ENCODE peak calls at places on chromosomes 3 and 15, in nine cellular contexts. Z, D, U, W, M, F, C, I and Y are unnamed samples.

GRCh38 chr15:31271706-31272557 is 54.7 kb upstream of the KLF13 start:
- DNase-seq in Z (no peak), M (peak), F (no peak), C (no peak), U (no peak), I (no peak), D (no peak), W (no peak), Y (peak)

GRCh38 chr15:47741082-47741481 is 23.8 kb downstream of the SEMA6D start:
- DNase-seq in I (no peak), D (no peak), F (no peak), W (no peak), U (no peak), Z (no peak), M (no peak), C (no peak), Y (no peak)

GRCh38 chr3:186209810-186210752 is 101.2 kb upstream of the ETV5 start:
- DNase-seq in W (peak), M (peak), F (peak), I (no peak), Z (no peak), D (no peak), U (peak), C (no peak), Y (peak)

GRCh38 chr15:76393614-76394013 is 57.0 kb downstream of the ISL2 start:
- DNase-seq in M (no peak), C (no peak), U (no peak), F (no peak), W (no peak), I (no peak), D (peak), Z (no peak), Y (peak)

GRCh38 chr15:92979011-92979701 is 79.0 kb downstream of the CHD2 start:
- DNase-seq in F (no peak), W (no peak), C (no peak), D (peak), M (no peak), Z (no peak), I (no peak), U (no peak), Y (no peak)

GRCh38 chr15:57551717-57552677 is 39.7 kb upstream of the MYZAP start:
- DNase-seq in Z (no peak), C (peak), U (no peak), I (no peak), M (peak), F (no peak), W (no peak), D (peak), Y (no peak)

GRCh38 chr15:90038639-90039095 is 37.5 kb downstream of the ZNF710 start:
- DNase-seq in M (no peak), F (no peak), U (no peak), Z (no peak), D (no peak), I (no peak), C (no peak), W (no peak), Y (no peak)

GRCh38 chr3:52456169-52456799 is 880 bp downstream of the NISCH start:
- DNase-seq in D (peak), I (no peak), U (no peak), W (no peak), M (peak), Z (no peak), F (no peak), C (peak), Y (no peak)

GRCh38 chr3:67437090-67437489 is 217.3 kb downstream of the SUCLG2 start:
- DNase-seq in I (no peak), C (no peak), U (no peak), Z (no peak), D (no peak), W (no peak), F (no peak), M (no peak), Y (no peak)

GRCh38 chr3:105938101-105938500 is 69.3 kb upstream of the CBLB start:
- DNase-seq in I (no peak), C (no peak), Z (no peak), D (peak), F (no peak), U (no peak), M (peak), W (no peak), Y (no peak)

GRCh38 chr3:156816091-156816793 is 9.9 kb upstream of the LEKR1 start:
- DNase-seq in Z (peak), D (peak), I (peak), M (peak), C (no peak), F (no peak), U (no peak), W (no peak), Y (peak)

GRCh38 chr3:72176537-72177041 is 391.6 kb upstream of the PROK2 start:
- DNase-seq in F (no peak), M (no peak), W (no peak), U (no peak), Z (peak), I (no peak), D (no peak), C (no peak), Y (no peak)

GRCh38 chr15:64460737-64461576 is 579 bp downstream of the ZNF609 start:
- DNase-seq in C (peak), Z (peak), D (peak), F (no peak), M (peak), I (no peak), U (no peak), W (peak), Y (peak)

GRCh38 chr15:40150163-40150925 is 10.5 kb upstream of the BUB1B start:
- DNase-seq in Z (no peak), D (peak), C (no peak), U (no peak), I (no peak), W (no peak), F (no peak), M (no peak), Y (no peak)

GRCh38 chr3:134340362-134340997 is 33.8 kb downstream of the AMOTL2 start:
- DNase-seq in C (no peak), D (no peak), F (no peak), I (no peak), W (no peak), U (no peak), M (no peak), Z (no peak), Y (no peak)

GRCh38 chr3:19937459-19938362 is 3.7 kb upstream of the EFHB start:
- DNase-seq in C (no peak), D (no peak), Z (no peak), U (no peak), F (no peak), W (no peak), I (no peak), M (no peak), Y (no peak)

GRCh38 chr3:157239082-157239704 is 79.2 kb upstream of the CCNL1 start:
- DNase-seq in W (peak), Z (peak), U (no peak), I (peak), M (peak), D (peak), C (peak), F (peak), Y (peak)

GRCh38 chr3:45023675-45024074 is 2.4 kb upstream of the CLEC3B start:
- DNase-seq in D (no peak), U (no peak), F (no peak), C (no peak), I (no peak), M (no peak), Z (no peak), W (no peak), Y (no peak)

GRCh38 chr3:153130312-153130977 is 31.6 kb upstream of the RAP2B start:
- DNase-seq in U (no peak), W (no peak), Z (no peak), M (no peak), F (no peak), I (no peak), D (peak), C (no peak), Y (no peak)

GRCh38 chr15:83078712-83079111 is 11.7 kb upstream of the BTBD1 start:
- DNase-seq in I (no peak), Z (no peak), F (no peak), D (no peak), U (no peak), W (no peak), M (no peak), C (no peak), Y (no peak)

GRCh38 chr3:18062289-18063025 is 320.0 kb upstream of the TBC1D5 start:
- DNase-seq in M (no peak), W (no peak), C (no peak), U (no peak), F (no peak), I (no peak), Z (no peak), D (no peak), Y (no peak)

GRCh38 chr15:52256366-52256765 is 39.2 kb downstream of the MYO5C start:
- DNase-seq in D (peak), Z (peak), C (no peak), U (peak), W (peak), I (peak), F (no peak), M (peak), Y (peak)